ENCODE peak calls at places on chromosomes 5 and 9, in six cellular contexts. V is cardiac muscle cell; N is T-helper 2 cell treated with Interferon-gamma antibody and Interleukin-4, amounts not matched to agents 5 μg/mL and 100 μg/mL, for 36 hours; P is heart left ventricle; U is GM20000; Q is putamen. E is an unnamed sample.

GRCh38 chr5:58937031-58937681 is 354.3 kb downstream of the RAB3C start:
- DNase-seq in V (no peak), U (no peak), N (no peak), Q (no peak), P (no peak), E (no peak)

GRCh38 chr9:95852059-95853032 is 23.1 kb upstream of the ERCC6L2 start:
- DNase-seq in P (no peak), N (peak; percentile 45), U (peak; percentile 68), V (no peak), Q (peak; percentile 9), E (no peak)

GRCh38 chr9:13410566-13411031 is 131.1 kb upstream of the MPDZ start:
- DNase-seq in U (no peak), P (no peak), N (no peak), V (no peak), Q (no peak), E (no peak)

GRCh38 chr5:43401827-43402226 is 10.4 kb downstream of the CCL28 start:
- DNase-seq in V (no peak), N (no peak), U (no peak), P (no peak), Q (no peak), E (no peak)

GRCh38 chr9:18473551-18474279 is at the start of gene ADAMTSL1:
- DNase-seq in P (peak; percentile 44), U (no peak), Q (peak; percentile 49), N (no peak), V (peak; percentile 82), E (peak; percentile 37)

GRCh38 chr5:51039915-51040314 is 343.3 kb upstream of the ISL1 start:
- DNase-seq in V (no peak), U (no peak), P (no peak), Q (no peak), N (no peak), E (no peak)

GRCh38 chr5:143217065-143217803 is 186.3 kb downstream of the NR3C1 start:
- DNase-seq in U (no peak), P (no peak), Q (no peak), V (no peak), N (peak; percentile 43), E (no peak)

GRCh38 chr5:116137544-116138378 is 52.9 kb downstream of the COMMD10 start:
- DNase-seq in Q (peak; percentile 71), P (no peak), V (peak; percentile 62), U (peak; percentile 25), N (no peak), E (no peak)

GRCh38 chr5:159001247-159001646 is 98.5 kb downstream of the EBF1 start:
- DNase-seq in U (no peak), N (no peak), V (no peak), P (no peak), Q (no peak), E (no peak)

GRCh38 chr9:107569171-107569570 is 79.6 kb upstream of the KLF4 start:
- DNase-seq in V (no peak), N (no peak), U (no peak), Q (no peak), P (no peak), E (peak; percentile 85)

GRCh38 chr9:137986268-137987099 is 108.9 kb downstream of the CACNA1B start:
- DNase-seq in P (no peak), U (no peak), Q (no peak), V (no peak), N (no peak), E (no peak)

GRCh38 chr5:170629566-170630175 is 125.9 kb downstream of the KCNIP1 start:
- DNase-seq in Q (no peak), U (no peak), N (no peak), V (no peak), P (no peak), E (no peak)

GRCh38 chr5:89255845-89256463 is 373.0 kb upstream of the MEF2C start:
- DNase-seq in P (no peak), V (no peak), Q (no peak), U (no peak), N (no peak), E (no peak)

GRCh38 chr5:104045987-104046386 is 483.4 kb upstream of the NUDT12 start:
- DNase-seq in U (no peak), Q (no peak), P (no peak), N (no peak), V (peak; percentile 22), E (no peak)

GRCh38 chr5:80109549-80110478 is 74.7 kb downstream of the THBS4 start:
- DNase-seq in N (no peak), V (peak; percentile 29), P (peak; percentile 77), Q (no peak), U (no peak), E (no peak)

GRCh38 chr5:124263172-124263571 is 483.3 kb downstream of the ZNF608 start:
- DNase-seq in N (no peak), U (no peak), P (no peak), V (no peak), Q (no peak), E (no peak)

GRCh38 chr9:26744362-26744965 is 148.1 kb downstream of the CAAP1 start:
- DNase-seq in V (peak; percentile 41), P (no peak), N (no peak), Q (peak; percentile 9), U (peak; percentile 8), E (no peak)

GRCh38 chr5:68381909-68382308 is 166.4 kb downstream of the PIK3R1 start:
- DNase-seq in N (no peak), P (no peak), Q (no peak), U (no peak), V (no peak), E (no peak)

GRCh38 chr5:55600536-55601208 is 65.9 kb upstream of the PLPP1 start:
- DNase-seq in Q (no peak), V (peak; percentile 32), U (peak; percentile 39), N (peak; percentile 23), P (peak; percentile 52), E (no peak)

GRCh38 chr5:79621056-79621455 is 8.8 kb downstream of the TENT2 start:
- DNase-seq in V (no peak), N (no peak), Q (peak; percentile 49), P (no peak), U (no peak), E (no peak)

GRCh38 chr5:174581483-174581882 is 142.9 kb upstream of the MSX2 start:
- DNase-seq in Q (no peak), U (no peak), P (no peak), N (no peak), V (peak; percentile 81), E (no peak)

E was measured in right lobe of liver.